ENCODE peak calls at places on chromosomes 1 and 21, in eight cellular contexts. I is AG10803, C is AG09309, Z is A549, S is heart right ventricle, P is left ventricle myocardium inferior, M is hepatocyte, V is spleen. D is an unnamed sample.

GRCh38 chr1:65623895-65624294 is 168.8 kb upstream of the PDE4B start:
- DNase-seq in I (no peak), C (no peak), Z (no peak), S (no peak), P (no peak), M (no peak), V (no peak), D (no peak)

GRCh38 chr1:33377013-33377412 is 53.9 kb downstream of the PHC2 start:
- DNase-seq in I (no peak), C (no peak), Z (no peak), S (no peak), P (no peak), M (no peak), V (no peak), D (no peak)

GRCh38 chr1:7218210-7218832 is 433.1 kb downstream of the CAMTA1 start:
- DNase-seq in I (peak; percentile 34), C (no peak), Z (peak; percentile 58), S (no peak), P (no peak), M (peak; percentile 47), V (no peak), D (peak; percentile 55)

GRCh38 chr1:20661235-20662109 is at the start of gene DDOST:
- DNase-seq in I (peak; percentile 96), C (peak; percentile 87), Z (peak; percentile 95), S (peak; percentile 96), P (peak; percentile 94), M (peak; percentile 98), V (peak; percentile 99), D (peak; percentile 97)

GRCh38 chr1:112715264-112716053 is at the start of gene PPM1J:
- DNase-seq in I (peak; percentile 85), C (peak; percentile 20), Z (peak; percentile 85), S (peak; percentile 98), P (peak; percentile 99), M (peak; percentile 96), V (peak; percentile 100), D (peak; percentile 99)

GRCh38 chr1:44289530-44289929 is 65.5 kb downstream of the ERI3 start:
- DNase-seq in I (no peak), C (no peak), Z (no peak), S (no peak), P (no peak), M (no peak), V (no peak), D (no peak)

GRCh38 chr21:30083120-30083945 is 83.3 kb downstream of the CLDN17 start:
- DNase-seq in I (no peak), C (no peak), Z (no peak), S (no peak), P (no peak), M (no peak), V (no peak), D (no peak)

GRCh38 chr1:53754484-53755312 is 15.7 kb upstream of the GLIS1 start:
- DNase-seq in I (peak; percentile 71), C (no peak), Z (peak; percentile 48), S (peak; percentile 38), P (no peak), M (peak; percentile 75), V (no peak), D (peak; percentile 59)

GRCh38 chr1:229027622-229028182 is 243.2 kb upstream of the RAB4A start:
- DNase-seq in I (peak; percentile 19), C (peak; percentile 4), Z (no peak), S (no peak), P (no peak), M (peak; percentile 59), V (no peak), D (no peak)

GRCh38 chr1:31444725-31445448 is 31.9 kb downstream of the SERINC2 start:
- DNase-seq in I (peak; percentile 8), C (no peak), Z (peak; percentile 87), S (no peak), P (no peak), M (peak; percentile 91), V (no peak), D (no peak)

GRCh38 chr1:70486676-70487470 is 75.8 kb downstream of the CTH start:
- DNase-seq in I (peak; percentile 91), C (peak; percentile 62), Z (no peak), S (peak; percentile 25), P (no peak), M (peak; percentile 41), V (peak; percentile 52), D (peak; percentile 24)

GRCh38 chr1:17119076-17119743 is at the start of gene PADI2:
- DNase-seq in I (peak; percentile 13), C (no peak), Z (peak; percentile 43), S (peak; percentile 51), P (peak; percentile 61), M (peak; percentile 91), V (peak; percentile 92), D (peak; percentile 65)

GRCh38 chr1:155085504-155086181 is 7.0 kb downstream of the EFNA3 start:
- DNase-seq in I (no peak), C (no peak), Z (peak; percentile 70), S (peak; percentile 65), P (no peak), M (peak; percentile 83), V (peak; percentile 92), D (peak; percentile 74)

GRCh38 chr1:9700340-9700739 is 48.8 kb downstream of the PIK3CD start:
- DNase-seq in I (peak; percentile 80), C (peak; percentile 50), Z (peak; percentile 64), S (no peak), P (no peak), M (no peak), V (no peak), D (no peak)

GRCh38 chr21:27571706-27572105 is 604.8 kb upstream of the ADAMTS5 start:
- DNase-seq in I (peak; percentile 95), C (peak; percentile 29), Z (no peak), S (no peak), P (no peak), M (no peak), V (no peak), D (no peak)

GRCh38 chr1:237183963-237184540 is 142.1 kb downstream of the RYR2 start:
- DNase-seq in I (no peak), C (no peak), Z (no peak), S (no peak), P (no peak), M (no peak), V (no peak), D (no peak)

GRCh38 chr1:51569284-51570062 is 47.4 kb upstream of the OSBPL9 start:
- DNase-seq in I (peak; percentile 58), C (peak; percentile 37), Z (peak; percentile 51), S (no peak), P (no peak), M (peak; percentile 81), V (no peak), D (peak; percentile 38)

GRCh38 chr21:45078877-45079281 is 4.5 kb downstream of the ADARB1 start:
- DNase-seq in I (peak; percentile 85), C (peak; percentile 72), Z (no peak), S (no peak), P (no peak), M (no peak), V (no peak), D (no peak)

GRCh38 chr1:110630770-110631663 is 24.9 kb upstream of the KCNA2 start:
- DNase-seq in I (peak; percentile 46), C (no peak), Z (peak; percentile 58), S (peak; percentile 83), P (peak; percentile 73), M (peak; percentile 80), V (peak; percentile 94), D (peak; percentile 84)

GRCh38 chr1:17579951-17580939 is 40.7 kb downstream of the ARHGEF10L start:
- DNase-seq in I (no peak), C (no peak), Z (peak; percentile 14), S (no peak), P (no peak), M (peak; percentile 78), V (peak; percentile 77), D (no peak)

GRCh38 chr1:57674803-57675202 is 250.9 kb upstream of the DAB1 start:
- DNase-seq in I (peak; percentile 24), C (no peak), Z (no peak), S (no peak), P (no peak), M (no peak), V (no peak), D (no peak)

GRCh38 chr1:224769987-224770693 is 154.0 kb downstream of the CNIH3 start:
- DNase-seq in I (peak; percentile 64), C (peak; percentile 32), Z (no peak), S (no peak), P (no peak), M (no peak), V (no peak), D (no peak)

GRCh38 chr1:14881775-14882672 is 271.5 kb upstream of the TMEM51 start:
- DNase-seq in I (no peak), C (no peak), Z (no peak), S (no peak), P (no peak), M (peak; percentile 31), V (no peak), D (no peak)

GRCh38 chr1:41678141-41678878 is 193.8 kb upstream of the EDN2 start:
- DNase-seq in I (peak; percentile 80), C (peak; percentile 32), Z (no peak), S (peak; percentile 43), P (peak; percentile 72), M (no peak), V (peak; percentile 74), D (no peak)

GRCh38 chr1:26357121-26357602 is 3.2 kb upstream of the CRYBG2 start:
- DNase-seq in I (no peak), C (no peak), Z (no peak), S (no peak), P (no peak), M (peak; percentile 48), V (no peak), D (no peak)

GRCh38 chr1:5826601-5827000 is 165.6 kb downstream of the NPHP4 start:
- DNase-seq in I (no peak), C (no peak), Z (no peak), S (no peak), P (no peak), M (no peak), V (no peak), D (no peak)
- TF ChIP-seq CTCF in I (no peak), C (no peak), Z (no peak), S (no peak), P (no peak), M (no peak), V (no peak), D (no peak)

GRCh38 chr1:245986404-245987221 is 520.5 kb downstream of the SMYD3 start:
- DNase-seq in I (peak; percentile 87), C (peak; percentile 71), Z (peak; percentile 11), S (no peak), P (no peak), M (peak; percentile 59), V (no peak), D (no peak)
- H3K4me3 ChIP-seq in I (no peak overlapping the region), C (no peak overlapping the region), Z (no peak overlapping the region), S (no peak overlapping the region), P (no peak overlapping the region), M (no peak overlapping the region), V (no peak overlapping the region), D (no peak overlapping the region)

GRCh38 chr1:55611123-55611522 is 396.0 kb upstream of the USP24 start:
- DNase-seq in I (peak; percentile 75), C (no peak), Z (no peak), S (no peak), P (no peak), M (no peak), V (no peak), D (no peak)
- TF ChIP-seq CTCF in I (peak; percentile 1), C (no peak), Z (no peak), S (no peak), P (no peak), M (peak; percentile 3), V (no peak), D (no peak)

DNA sequence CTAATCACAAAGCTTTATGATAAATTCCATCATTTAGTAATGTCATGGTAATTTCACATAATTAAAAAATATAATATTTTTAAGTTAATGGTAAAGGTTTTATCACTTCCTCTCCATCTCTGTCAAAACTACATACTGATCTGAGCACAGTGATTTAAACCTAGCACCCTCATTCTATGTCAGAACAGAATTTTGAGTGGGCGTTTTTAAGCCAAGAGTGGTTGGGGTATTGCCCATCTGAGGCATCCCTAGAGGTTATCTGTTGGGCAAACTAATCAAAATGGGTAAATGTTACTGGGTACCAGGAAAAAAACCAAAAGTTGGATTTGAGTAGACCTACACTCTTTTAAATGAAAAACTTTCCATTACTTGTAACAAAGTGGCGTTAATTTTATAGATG is 100.7 kb upstream of the GFI1 start:
- DNase-seq in I (no peak), C (no peak), Z (no peak), S (no peak), P (no peak), M (no peak), V (no peak), D (no peak)
- H3K4me3 ChIP-seq in I (no peak overlapping the region), C (no peak overlapping the region), Z (no peak overlapping the region), S (no peak overlapping the region), P (no peak overlapping the region), M (no peak overlapping the region), V (no peak overlapping the region), D (no peak overlapping the region)